ENCODE peak calls at places on chromosomes 7 and 10, in ten cellular contexts. G is activated gamma-delta T cell; T is MM.1S; E is activated CD8-positive, alpha-beta memory T cell treated with anti-CD3 and anti-CD28 coated beads, Interleukin-2, amount 50 U/mL, for 4 hours; A is GM12865; I is transverse colon; Q is NCI-H774; O is WTC11; J is activated CD4-positive, alpha-beta T cell treated with anti-CD3 and anti-CD28 coated beads, Interleukin-2, amount 50 U/mL, for 24 hours; L is GM23248. F is an unnamed sample.

GRCh38 chr10:50232261-50232639 is 19.1 kb downstream of the ASAH2 start:
- DNase-seq in T (no peak), O (no peak), J (no peak), G (no peak), Q (no peak), A (no peak), E (no peak), I (no peak), L (no peak), F (no peak)

GRCh38 chr10:43585046-43585445 is 10.6 kb upstream of the ZNF239 start:
- DNase-seq in L (peak), A (no peak), J (no peak), G (no peak), I (no peak), O (no peak), Q (no peak), E (no peak), T (no peak), F (peak)

GRCh38 chr7:76512941-76513816 is 2.8 kb downstream of the UPK3B start:
- DNase-seq in G (no peak), L (peak), T (no peak), I (no peak), O (peak), A (no peak), E (no peak), Q (no peak), J (no peak), F (peak)

GRCh38 chr10:89393898-89394297 is 1.5 kb downstream of the IFIT1 start:
- DNase-seq in G (no peak), E (no peak), A (no peak), J (no peak), L (no peak), Q (no peak), T (no peak), I (no peak), O (no peak), F (no peak)

GRCh38 chr7:70788276-70788675 is 343.7 kb upstream of the GALNT17 start:
- DNase-seq in A (no peak), J (no peak), L (no peak), T (no peak), O (no peak), G (no peak), Q (no peak), E (no peak), I (no peak), F (no peak)

GRCh38 chr10:77179015-77179695 is 458.5 kb downstream of the KCNMA1 start:
- DNase-seq in E (no peak), I (peak), T (no peak), Q (no peak), A (no peak), J (no peak), G (no peak), L (peak), O (no peak), F (peak)

GRCh38 chr10:60446070-60446833 is 56.6 kb upstream of the ANK3 start:
- DNase-seq in L (peak), A (no peak), T (no peak), G (no peak), J (no peak), O (no peak), Q (no peak), E (no peak), I (no peak), F (no peak)

GRCh38 chr7:34042406-34042805 is 137.1 kb downstream of the BMPER start:
- DNase-seq in G (no peak), E (no peak), Q (no peak), J (no peak), O (no peak), T (no peak), A (no peak), L (peak), I (no peak), F (peak)

GRCh38 chr10:60747817-60748469 is 30.3 kb upstream of the CDK1 start:
- DNase-seq in L (no peak), I (no peak), O (no peak), A (no peak), E (no peak), J (no peak), Q (no peak), G (no peak), T (no peak), F (no peak)

GRCh38 chr7:127751723-127752448 is 99.9 kb downstream of the SND1 start:
- DNase-seq in G (no peak), I (no peak), L (peak), O (no peak), J (no peak), E (no peak), A (no peak), T (no peak), Q (no peak), F (no peak)

GRCh38 chr7:124033093-124033806 is 383 bp upstream of the TMEM229A start:
- DNase-seq in E (no peak), L (peak), Q (no peak), J (no peak), T (peak), A (no peak), G (no peak), O (peak), I (peak), F (no peak)

GRCh38 chr7:747186-747585 is 20.1 kb upstream of the PRKAR1B start:
- DNase-seq in T (no peak), J (no peak), Q (no peak), L (no peak), E (no peak), I (no peak), G (no peak), O (no peak), A (no peak), F (no peak)

GRCh38 chr7:155066417-155066950 is 3.6 kb upstream of the HTR5A start:
- DNase-seq in A (no peak), Q (peak), O (no peak), J (no peak), T (no peak), E (no peak), I (no peak), L (peak), G (no peak), F (peak)

GRCh38 chr7:149816267-149816751 is 21.9 kb upstream of the ZNF862 start:
- DNase-seq in T (no peak), E (no peak), G (no peak), Q (no peak), A (no peak), J (no peak), I (no peak), O (no peak), L (no peak), F (no peak)

GRCh38 chr7:155234950-155235789 is 62.5 kb upstream of the INSIG1 start:
- DNase-seq in O (no peak), A (no peak), Q (no peak), J (no peak), G (no peak), T (no peak), L (no peak), E (no peak), I (no peak), F (no peak)

GRCh38 chr10:33263453-33263852 is 71.0 kb downstream of the NRP1 start:
- DNase-seq in E (no peak), T (no peak), I (no peak), Q (no peak), O (no peak), L (peak), A (no peak), G (no peak), J (no peak), F (peak)

GRCh38 chr7:33395340-33395739 is 266.0 kb downstream of the BBS9 start:
- DNase-seq in O (no peak), I (no peak), A (no peak), E (no peak), G (no peak), Q (peak), T (no peak), L (no peak), J (no peak), F (no peak)

GRCh38 chr10:131180086-131180485 is 131.4 kb downstream of the TCERG1L start:
- DNase-seq in T (no peak), E (no peak), Q (no peak), G (no peak), L (no peak), A (no peak), I (no peak), O (no peak), J (no peak), F (no peak)

GRCh38 chr10:103659674-103660363 is 166.3 kb downstream of the NEURL1 start:
- DNase-seq in J (peak), Q (peak), T (peak), A (peak), O (peak), L (peak), G (no peak), E (peak), I (peak), F (peak)

GRCh38 chr7:151003572-151003971 is 12.8 kb downstream of the NOS3 start:
- DNase-seq in T (no peak), I (peak), A (no peak), O (no peak), L (no peak), J (no peak), Q (peak), E (no peak), G (no peak), F (peak)

GRCh38 chr7:48182736-48183369 is 11.6 kb downstream of the ABCA13 start:
- DNase-seq in O (no peak), T (peak), A (no peak), L (peak), G (no peak), I (no peak), Q (no peak), E (no peak), J (no peak), F (peak)

GRCh38 chr10:129605266-129605985 is 138.4 kb downstream of the MGMT start:
- DNase-seq in G (no peak), T (no peak), I (no peak), J (no peak), E (no peak), A (peak), O (no peak), L (no peak), Q (no peak), F (no peak)

GRCh38 chr10:33196710-33197406 is 137.6 kb downstream of the NRP1 start:
- DNase-seq in T (no peak), A (no peak), G (no peak), E (no peak), J (no peak), L (no peak), O (no peak), Q (no peak), I (peak), F (no peak)

GRCh38 chr10:74901240-74901827 is 74.9 kb downstream of the KAT6B start:
- DNase-seq in O (no peak), J (no peak), I (no peak), E (no peak), G (no peak), A (no peak), Q (no peak), L (no peak), T (no peak), F (no peak)

GRCh38 chr10:7186387-7187032 is 224.3 kb downstream of the SFMBT2 start:
- DNase-seq in L (no peak), A (no peak), T (no peak), G (no peak), E (no peak), I (no peak), J (no peak), Q (no peak), O (no peak), F (no peak)